ENCODE peak calls at places on chromosomes 3 and 15, in nine cellular contexts. R, G, Q, W, X, A, O, I and V are unnamed samples.
A peak's percentile ranks its signal among the peaks of the same experiment; 100 is the strongest.

GRCh38 chr3:124263168-124263567 is 271.2 kb upstream of the ROPN1 start:
- DNase-seq in G (peak; percentile 97), A (peak; percentile 69), X (no peak), W (peak; percentile 57), R (peak; percentile 50), O (peak; percentile 21), Q (no peak), I (no peak), V (peak; percentile 52)

GRCh38 chr3:101944308-101944707 is 95.0 kb downstream of the NFKBIZ start:
- DNase-seq in Q (no peak), I (no peak), A (no peak), G (no peak), W (no peak), R (no peak), X (no peak), O (no peak), V (no peak)

GRCh38 chr15:22942877-22943276 is 37.3 kb downstream of the CYFIP1 start:
- DNase-seq in G (no peak), W (no peak), Q (no peak), I (no peak), O (no peak), A (no peak), X (peak; percentile 50), R (no peak), V (no peak)

GRCh38 chr15:42133892-42134502 is 22.4 kb downstream of the PLA2G4F start:
- DNase-seq in Q (no peak), G (peak; percentile 17), R (peak; percentile 63), I (no peak), A (peak; percentile 54), W (peak; percentile 76), O (peak; percentile 41), X (peak; percentile 14), V (peak; percentile 69)

GRCh38 chr3:49602877-49603411 is 48.7 kb downstream of the BSN start:
- DNase-seq in O (no peak), Q (no peak), I (no peak), W (no peak), R (no peak), G (no peak), X (peak; percentile 32), A (no peak), V (no peak)

GRCh38 chr3:190865828-190866227 is 3.3 kb upstream of the GMNC start:
- DNase-seq in O (peak; percentile 4), I (no peak), W (no peak), G (no peak), X (no peak), A (no peak), Q (no peak), R (no peak), V (no peak)

GRCh38 chr3:123635220-123635619 is 50.4 kb upstream of the HACD2 start:
- DNase-seq in O (no peak), G (peak; percentile 34), A (no peak), I (no peak), X (peak; percentile 76), R (peak; percentile 27), Q (no peak), W (no peak), V (no peak)

GRCh38 chr3:29384640-29385039 is 103.8 kb downstream of the RBMS3 start:
- DNase-seq in R (no peak), I (no peak), X (peak; percentile 65), Q (no peak), A (no peak), O (no peak), G (peak; percentile 65), W (no peak), V (no peak)

GRCh38 chr15:59400103-59400813 is 27.6 kb upstream of the MYO1E start:
- DNase-seq in I (no peak), Q (no peak), A (no peak), O (no peak), W (no peak), X (no peak), R (no peak), G (no peak), V (no peak)

GRCh38 chr3:127628788-127629456 is at the start of gene PODXL2:
- DNase-seq in I (peak; percentile 24), X (no peak), R (no peak), A (peak; percentile 69), Q (no peak), G (peak; percentile 52), O (peak; percentile 56), W (no peak), V (peak; percentile 76)

GRCh38 chr15:98671060-98672008 is 23.0 kb downstream of the IGF1R start:
- DNase-seq in Q (no peak), W (no peak), R (no peak), A (no peak), I (no peak), X (no peak), O (no peak), G (peak; percentile 69), V (no peak)

GRCh38 chr3:105157766-105158085 is 209.0 kb upstream of the ALCAM start:
- DNase-seq in R (no peak), I (no peak), G (no peak), X (no peak), A (peak; percentile 1), Q (no peak), O (no peak), W (no peak), V (no peak)

GRCh38 chr3:138329127-138329983 is at the start of gene NME9:
- DNase-seq in Q (peak; percentile 79), I (peak; percentile 86), R (peak; percentile 84), O (peak; percentile 89), W (peak; percentile 73), G (peak; percentile 73), X (peak; percentile 93), A (peak; percentile 96), V (peak; percentile 90)

GRCh38 chr3:115245437-115245836 is 98.3 kb upstream of the ZBTB20 start:
- DNase-seq in A (peak; percentile 17), O (peak; percentile 69), G (peak; percentile 97), Q (no peak), X (no peak), W (no peak), I (no peak), R (peak; percentile 42), V (no peak)
- TF ChIP-seq POLR2A in A (no peak), O (no peak), G (no peak), Q (no peak), X (no peak), W (no peak), I (no peak), R (no peak), V (no peak)

DNA sequence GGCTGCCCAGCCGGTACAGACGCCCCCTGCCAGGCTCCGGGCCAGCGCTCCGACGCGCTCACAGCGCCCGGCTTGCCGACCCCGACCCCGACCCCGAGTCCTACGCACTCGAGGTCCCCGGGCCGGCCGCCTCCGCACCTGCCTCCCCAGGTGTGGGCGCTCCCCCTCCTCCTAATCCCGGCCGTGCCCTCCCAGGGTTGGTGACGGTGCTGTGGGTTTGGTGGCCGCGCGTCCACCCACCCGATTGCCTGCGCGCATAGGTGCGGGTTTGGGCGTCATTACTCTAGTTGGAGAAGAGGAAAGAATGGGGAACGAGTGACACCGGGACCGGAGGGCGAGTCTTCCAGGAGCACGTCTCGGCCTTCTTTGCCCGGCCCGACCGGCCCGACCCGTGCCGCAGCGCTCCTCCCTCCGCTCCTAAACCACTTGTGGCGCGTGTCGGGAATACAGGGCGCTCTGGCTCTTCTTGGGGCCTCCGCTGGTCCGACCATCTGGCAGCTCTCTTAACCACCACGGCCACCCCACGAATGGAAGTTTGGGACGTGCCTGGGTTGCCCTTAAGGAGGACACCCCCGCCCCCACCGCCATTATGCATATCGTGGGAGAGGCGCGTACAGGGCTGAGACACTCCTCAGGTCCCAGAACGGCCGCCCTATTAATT is 814 bp upstream of the THRB start:
- DNase-seq in G (no peak), I (peak; percentile 56), R (no peak), W (no peak), Q (peak; percentile 44), O (peak; percentile 70), A (peak; percentile 72), X (peak; percentile 76), V (peak; percentile 10)
- TF ChIP-seq POLR2A in G (no peak), I (no peak), R (no peak), W (no peak), Q (no peak), O (peak; percentile 29), A (no peak), X (no peak), V (peak; percentile 77)

DNA sequence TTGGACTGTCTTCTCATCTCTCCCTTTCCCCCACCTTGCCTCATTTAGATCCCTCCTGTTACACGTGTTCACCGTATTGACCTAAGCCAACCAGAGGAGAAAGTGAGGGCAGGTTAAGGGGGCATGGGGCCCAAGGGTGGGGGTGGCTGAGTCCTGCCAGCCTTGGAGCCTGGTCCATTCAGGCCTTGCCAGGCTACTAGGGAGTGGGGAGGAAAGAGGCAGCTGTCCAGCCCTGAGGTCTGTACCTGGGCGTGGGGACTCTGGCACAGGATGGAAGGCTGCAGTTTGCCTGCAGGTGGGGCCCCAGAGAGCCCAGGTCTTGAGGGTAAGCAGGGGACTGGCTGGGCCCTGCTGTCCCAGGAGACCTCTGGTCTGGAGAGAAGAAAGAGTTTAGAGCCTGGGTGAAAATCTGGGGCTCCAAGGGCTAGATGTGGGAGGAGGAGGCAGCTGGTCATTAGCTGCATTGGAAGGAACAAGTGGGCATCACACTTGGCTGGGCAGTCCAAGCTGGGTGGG is 108.3 kb downstream of the OXNAD1 start:
- DNase-seq in W (no peak), X (no peak), O (no peak), I (no peak), R (no peak), Q (no peak), G (no peak), A (no peak), V (no peak)
- TF ChIP-seq POLR2A in W (no peak), X (no peak), O (no peak), I (no peak), R (no peak), Q (no peak), G (no peak), A (no peak), V (no peak)

GRCh38 chr3:122247087-122247824 is 63.8 kb downstream of the CASR start:
- DNase-seq in I (no peak), A (peak; percentile 21), W (peak; percentile 78), R (no peak), X (no peak), O (no peak), Q (no peak), G (no peak), V (no peak)

GRCh38 chr3:122247825-122248185 is 64.3 kb downstream of the CASR start:
- DNase-seq in X (no peak), R (no peak), I (no peak), G (peak; percentile 13), Q (no peak), O (no peak), A (no peak), W (no peak), V (no peak)

GRCh38 chr3:122255757-122256439 is 69.2 kb upstream of the CSTA start:
- DNase-seq in X (no peak), O (no peak), Q (no peak), G (peak; percentile 30), A (no peak), W (no peak), I (no peak), R (no peak), V (no peak)

GRCh38 chr3:122246214-122246613 is 62.7 kb downstream of the CASR start:
- DNase-seq in G (peak; percentile 20), Q (no peak), A (no peak), R (no peak), O (no peak), X (no peak), W (no peak), I (no peak), V (no peak)

GRCh38 chr3:122251428-122251827 is 68.0 kb downstream of the CASR start:
- DNase-seq in X (no peak), I (no peak), R (no peak), O (no peak), G (no peak), Q (no peak), W (no peak), A (no peak), V (no peak)
- TF ChIP-seq POLR2A in X (no peak), I (no peak), R (no peak), O (no peak), G (no peak), Q (no peak), W (no peak), A (no peak), V (no peak)